ENCODE peak calls at places on chromosomes 16 and 17, in four cellular contexts. One of them, this sample, is unnamed.
A peak's percentile ranks its signal among the peaks of the same experiment; 100 is the strongest.

GRCh38 chr16:48393843-48394703 is 8.9 kb upstream of the SIAH1 start:
- DNase-seq in WTC11: no peak
- DNase-seq in GM12878: no peak
- DNase-seq in HepG2: no peak
- DNase-seq in this sample: peak; percentile 51

GRCh38 chr17:44797809-44798208 is 32.3 kb downstream of the GJC1 start:
- DNase-seq in HepG2: no peak
- DNase-seq in GM12878: no peak
- DNase-seq in WTC11: no peak
- DNase-seq in this sample: no peak

GRCh38 chr17:80926601-80927250 is 64.9 kb upstream of the CHMP6 start:
- DNase-seq in GM12878: no peak
- DNase-seq in HepG2: no peak
- DNase-seq in WTC11: no peak
- DNase-seq in this sample: no peak

GRCh38 chr17:61405686-61406542 is 6.3 kb downstream of the TBX2 start:
- DNase-seq in GM12878: no peak
- DNase-seq in HepG2: no peak
- DNase-seq in WTC11: peak; percentile 22
- DNase-seq in this sample: no peak

GRCh38 chr16:68128577-68129305 is 43.6 kb downstream of the NFATC3 start:
- DNase-seq in WTC11: no peak
- DNase-seq in GM12878: no peak
- DNase-seq in HepG2: peak; percentile 35
- DNase-seq in this sample: no peak

GRCh38 chr17:76641501-76641900 is 2.1 kb downstream of the ST6GALNAC1 start:
- DNase-seq in WTC11: no peak
- DNase-seq in GM12878: no peak
- DNase-seq in HepG2: peak; percentile 71
- DNase-seq in this sample: peak; percentile 64

GRCh38 chr16:75065149-75065807 is 51.3 kb downstream of the LDHD start:
- DNase-seq in GM12878: no peak
- DNase-seq in WTC11: no peak
- DNase-seq in HepG2: no peak
- DNase-seq in this sample: peak; percentile 54

GRCh38 chr17:45234641-45235040 is 13.0 kb downstream of the FMNL1 start:
- DNase-seq in GM12878: no peak
- DNase-seq in WTC11: peak; percentile 81
- DNase-seq in HepG2: peak; percentile 69
- DNase-seq in this sample: peak; percentile 62

GRCh38 chr17:46765491-46765890 is 53.0 kb downstream of the WNT3 start:
- DNase-seq in GM12878: no peak
- DNase-seq in WTC11: no peak
- DNase-seq in HepG2: no peak
- DNase-seq in this sample: no peak
- TF ChIP-seq ETV6 in GM12878: no peak
- TF ChIP-seq ETV6 in WTC11: no peak
- TF ChIP-seq ETV6 in HepG2: no peak
- TF ChIP-seq ETV6 in this sample: no peak

GRCh38 chr16:85261205-85261604 is 148.9 kb upstream of the CIBAR2 start:
- DNase-seq in WTC11: no peak
- DNase-seq in GM12878: no peak
- DNase-seq in HepG2: no peak
- DNase-seq in this sample: no peak
- TF ChIP-seq ETV6 in WTC11: no peak
- TF ChIP-seq ETV6 in GM12878: no peak
- TF ChIP-seq ETV6 in HepG2: no peak
- TF ChIP-seq ETV6 in this sample: no peak

GRCh38 chr17:42783062-42783777 is 2.8 kb downstream of the WNK4 start:
- DNase-seq in GM12878: no peak
- DNase-seq in WTC11: no peak
- DNase-seq in HepG2: no peak
- DNase-seq in this sample: no peak
- TF ChIP-seq ETV6 in GM12878: no peak
- TF ChIP-seq ETV6 in WTC11: no peak
- TF ChIP-seq ETV6 in HepG2: no peak
- TF ChIP-seq ETV6 in this sample: no peak

GRCh38 chr16:52069866-52070265 is 477.1 kb downstream of the TOX3 start:
- DNase-seq in WTC11: no peak
- DNase-seq in HepG2: peak; percentile 51
- DNase-seq in GM12878: no peak
- DNase-seq in this sample: no peak
- TF ChIP-seq ETV6 in WTC11: no peak
- TF ChIP-seq ETV6 in HepG2: no peak
- TF ChIP-seq ETV6 in GM12878: no peak
- TF ChIP-seq ETV6 in this sample: no peak

DNA sequence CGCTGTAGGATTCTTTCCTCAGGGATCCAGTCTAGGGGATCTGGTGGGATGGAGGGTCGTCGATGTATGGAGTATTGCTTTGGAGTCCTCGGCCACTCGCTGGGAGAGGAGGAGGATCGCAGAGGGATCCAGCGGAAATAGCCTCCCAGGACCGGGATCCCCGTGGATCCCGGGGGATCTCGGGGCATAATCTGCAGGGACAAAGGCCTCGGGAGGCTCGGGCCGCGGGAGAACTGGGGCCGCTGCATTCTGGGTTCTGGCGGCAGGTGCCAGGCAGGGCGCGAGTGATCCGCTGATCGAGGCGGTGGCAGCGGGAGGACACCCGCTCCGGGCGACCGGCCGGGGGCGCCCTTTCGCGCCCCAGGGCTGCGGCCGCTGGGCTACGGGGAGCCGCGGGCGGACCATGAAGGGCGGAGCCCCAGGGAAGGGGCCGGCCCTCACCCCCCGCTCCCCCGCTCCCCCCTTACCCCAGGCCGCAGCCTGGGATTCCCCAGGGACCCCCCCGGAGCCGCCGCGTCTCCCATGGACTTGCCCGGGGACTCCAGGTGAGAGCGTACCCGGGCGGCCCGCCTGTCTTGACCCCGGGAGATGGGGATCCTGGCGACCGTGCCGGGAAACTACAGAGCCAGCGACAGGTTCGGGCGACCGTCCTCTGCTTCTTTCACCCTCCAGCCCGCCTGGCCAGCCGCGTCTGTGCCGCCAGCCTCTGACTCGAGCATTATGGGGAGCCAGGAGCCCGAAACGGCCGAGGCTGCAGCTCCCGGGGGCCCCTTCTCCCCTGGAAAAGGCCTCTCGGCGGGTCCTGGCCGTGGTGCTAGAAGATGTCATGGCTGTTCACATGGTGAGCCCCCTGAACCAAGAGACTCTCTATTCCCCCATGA is 604 bp downstream of the PRR14 start:
- DNase-seq in GM12878: no peak
- DNase-seq in HepG2: peak; percentile 52
- DNase-seq in WTC11: peak; percentile 66
- DNase-seq in this sample: peak; percentile 88
- TF ChIP-seq ETV6 in GM12878: no peak
- TF ChIP-seq ETV6 in HepG2: no peak
- TF ChIP-seq ETV6 in WTC11: no peak
- TF ChIP-seq ETV6 in this sample: no peak

GRCh38 chr17:146546-146945 is 9.2 kb downstream of the SCGB1C2 start:
- DNase-seq in WTC11: no peak
- DNase-seq in HepG2: no peak
- DNase-seq in GM12878: no peak
- DNase-seq in this sample: no peak
- TF ChIP-seq ETV6 in WTC11: no peak
- TF ChIP-seq ETV6 in HepG2: no peak
- TF ChIP-seq ETV6 in GM12878: no peak
- TF ChIP-seq ETV6 in this sample: no peak

DNA sequence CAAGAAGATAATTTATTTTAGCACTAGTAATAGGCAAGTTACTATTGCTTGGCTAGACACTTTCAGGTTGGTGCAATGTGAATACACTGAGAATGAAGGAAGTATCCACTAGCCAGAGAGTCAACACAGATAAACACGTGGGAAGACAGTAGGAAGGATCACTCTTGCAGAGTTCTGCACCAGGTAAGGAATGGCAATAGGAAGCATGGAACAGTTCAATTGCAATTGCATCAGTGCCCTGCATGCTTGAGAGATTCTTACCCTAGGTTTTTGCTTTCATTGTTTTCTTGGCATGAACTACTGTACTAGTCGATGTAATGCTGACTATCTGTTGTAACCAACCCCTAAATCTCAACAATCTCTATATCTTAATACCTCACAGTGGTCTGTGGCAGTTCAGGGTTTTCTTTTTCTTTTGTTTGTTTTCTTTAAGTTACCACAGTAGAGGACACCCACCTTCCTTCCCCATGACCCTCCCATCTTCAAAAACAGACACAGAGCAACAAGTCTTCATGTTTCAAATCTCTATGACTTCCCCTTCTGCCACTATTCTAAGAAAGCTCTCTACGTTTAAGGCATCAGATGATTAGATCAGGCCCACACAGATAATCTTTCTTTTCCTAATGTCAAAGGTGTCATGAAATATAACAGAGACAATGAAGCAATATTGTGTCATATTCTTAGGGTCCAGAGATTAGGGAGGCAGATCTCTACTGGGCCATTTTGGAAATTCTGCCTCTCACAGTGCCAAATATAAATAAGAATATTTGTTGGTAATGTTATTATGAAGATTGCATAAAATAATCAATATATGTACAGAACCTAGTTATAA is 18.1 kb upstream of the ABCA8 start:
- DNase-seq in WTC11: no peak
- DNase-seq in GM12878: no peak
- DNase-seq in HepG2: no peak
- DNase-seq in this sample: no peak
- TF ChIP-seq ETV6 in WTC11: no peak
- TF ChIP-seq ETV6 in GM12878: no peak
- TF ChIP-seq ETV6 in HepG2: no peak
- TF ChIP-seq ETV6 in this sample: no peak